ENCODE peak calls at places on chromosomes 1 and 21, in five cellular contexts. One of them, this sample, is unnamed.

GRCh38 chr1:197659175-197659574 is 116.1 kb downstream of the DENND1B start:
- DNase-seq in sigmoid colon: no peak
- DNase-seq in H9: no peak
- DNase-seq in A549: no peak
- DNase-seq in psoas muscle: no peak
- DNase-seq in this sample: no peak

GRCh38 chr1:38994196-38994595 is 3.1 kb downstream of the AKIRIN1 start:
- DNase-seq in sigmoid colon: no peak
- DNase-seq in H9: no peak
- DNase-seq in A549: no peak
- DNase-seq in psoas muscle: no peak
- DNase-seq in this sample: no peak

GRCh38 chr1:31744165-31744888 is 19.8 kb downstream of the ADGRB2 start:
- DNase-seq in sigmoid colon: no peak
- DNase-seq in H9: no peak
- DNase-seq in A549: no peak
- DNase-seq in psoas muscle: no peak
- DNase-seq in this sample: no peak

GRCh38 chr1:2204384-2205190 is 10.0 kb upstream of the FAAP20 start:
- DNase-seq in sigmoid colon: peak
- DNase-seq in H9: peak
- DNase-seq in A549: no peak
- DNase-seq in psoas muscle: peak
- DNase-seq in this sample: peak

GRCh38 chr1:156114919-156115513 is 505 bp downstream of the LMNA start:
- DNase-seq in sigmoid colon: no peak
- DNase-seq in H9: peak
- DNase-seq in A549: no peak
- DNase-seq in psoas muscle: peak
- DNase-seq in this sample: no peak

GRCh38 chr1:199046618-199047017 is 407.8 kb downstream of the PTPRC start:
- DNase-seq in sigmoid colon: no peak
- DNase-seq in H9: no peak
- DNase-seq in A549: no peak
- DNase-seq in psoas muscle: no peak
- DNase-seq in this sample: no peak

GRCh38 chr1:7235871-7236472 is 450.7 kb downstream of the CAMTA1 start:
- DNase-seq in sigmoid colon: no peak
- DNase-seq in H9: no peak
- DNase-seq in A549: no peak
- DNase-seq in psoas muscle: no peak
- DNase-seq in this sample: no peak

GRCh38 chr1:235946570-235946981 is 79.9 kb upstream of the LYST start:
- DNase-seq in sigmoid colon: no peak
- DNase-seq in H9: no peak
- DNase-seq in A549: no peak
- DNase-seq in psoas muscle: no peak
- DNase-seq in this sample: no peak

GRCh38 chr21:28943631-28944030 is 49.0 kb downstream of the LTN1 start:
- DNase-seq in sigmoid colon: no peak
- DNase-seq in H9: no peak
- DNase-seq in A549: no peak
- DNase-seq in psoas muscle: no peak
- DNase-seq in this sample: no peak

GRCh38 chr21:27796106-27796505 is 829.2 kb upstream of the ADAMTS5 start:
- DNase-seq in sigmoid colon: no peak
- DNase-seq in H9: no peak
- DNase-seq in A549: no peak
- DNase-seq in psoas muscle: no peak
- DNase-seq in this sample: no peak

GRCh38 chr1:105608713-105609112 is 1447.8 kb upstream of the PRMT6 start:
- DNase-seq in sigmoid colon: no peak
- DNase-seq in H9: no peak
- DNase-seq in A549: no peak
- DNase-seq in psoas muscle: no peak
- DNase-seq in this sample: no peak
- TF ChIP-seq CTCF in sigmoid colon: no peak
- TF ChIP-seq CTCF in H9: peak
- TF ChIP-seq CTCF in A549: no peak
- TF ChIP-seq CTCF in psoas muscle: no peak
- TF ChIP-seq CTCF in this sample: no peak

DNA sequence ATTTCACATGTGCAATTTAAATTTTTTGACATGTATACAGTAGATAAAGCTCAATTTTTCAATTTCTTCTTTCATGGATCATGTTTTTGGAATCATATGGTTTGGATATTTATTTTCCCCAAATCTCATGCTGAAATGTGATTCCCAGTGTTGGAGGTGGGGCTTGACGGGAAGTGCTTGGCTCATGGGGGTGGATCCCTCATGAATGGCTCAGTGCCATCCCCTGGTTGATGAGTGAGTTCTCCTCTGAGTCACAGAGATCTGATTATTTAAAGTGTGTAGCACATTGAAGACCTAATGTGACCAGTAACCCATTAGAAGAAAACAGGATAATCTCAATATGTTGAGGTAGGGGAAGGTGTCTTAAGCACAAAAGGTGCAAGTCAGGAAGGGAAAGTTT is 9.1 kb upstream of the IFI16 start:
- DNase-seq in sigmoid colon: peak
- DNase-seq in H9: peak
- DNase-seq in A549: no peak
- DNase-seq in psoas muscle: peak
- DNase-seq in this sample: peak
- H3K27ac ChIP-seq in sigmoid colon: peak
- H3K27ac ChIP-seq in H9: no peak
- H3K27ac ChIP-seq in A549: no peak
- H3K27ac ChIP-seq in psoas muscle: peak
- H3K27ac ChIP-seq in this sample: peak

GRCh38 chr1:41434748-41435449 is 49.6 kb downstream of the EDN2 start:
- DNase-seq in sigmoid colon: no peak
- DNase-seq in H9: no peak
- DNase-seq in A549: no peak
- DNase-seq in psoas muscle: no peak
- DNase-seq in this sample: no peak

GRCh38 chr1:41434306-41434705 is 50.2 kb downstream of the EDN2 start:
- DNase-seq in sigmoid colon: no peak
- DNase-seq in H9: no peak
- DNase-seq in A549: no peak
- DNase-seq in psoas muscle: no peak
- DNase-seq in this sample: no peak

GRCh38 chr1:41437011-41437355 is 47.5 kb downstream of the EDN2 start:
- DNase-seq in sigmoid colon: no peak
- DNase-seq in H9: no peak
- DNase-seq in A549: no peak
- DNase-seq in psoas muscle: no peak
- DNase-seq in this sample: no peak

GRCh38 chr1:41435570-41436178 is 48.8 kb downstream of the EDN2 start:
- DNase-seq in sigmoid colon: no peak
- DNase-seq in H9: peak
- DNase-seq in A549: no peak
- DNase-seq in psoas muscle: no peak
- DNase-seq in this sample: no peak

DNA sequence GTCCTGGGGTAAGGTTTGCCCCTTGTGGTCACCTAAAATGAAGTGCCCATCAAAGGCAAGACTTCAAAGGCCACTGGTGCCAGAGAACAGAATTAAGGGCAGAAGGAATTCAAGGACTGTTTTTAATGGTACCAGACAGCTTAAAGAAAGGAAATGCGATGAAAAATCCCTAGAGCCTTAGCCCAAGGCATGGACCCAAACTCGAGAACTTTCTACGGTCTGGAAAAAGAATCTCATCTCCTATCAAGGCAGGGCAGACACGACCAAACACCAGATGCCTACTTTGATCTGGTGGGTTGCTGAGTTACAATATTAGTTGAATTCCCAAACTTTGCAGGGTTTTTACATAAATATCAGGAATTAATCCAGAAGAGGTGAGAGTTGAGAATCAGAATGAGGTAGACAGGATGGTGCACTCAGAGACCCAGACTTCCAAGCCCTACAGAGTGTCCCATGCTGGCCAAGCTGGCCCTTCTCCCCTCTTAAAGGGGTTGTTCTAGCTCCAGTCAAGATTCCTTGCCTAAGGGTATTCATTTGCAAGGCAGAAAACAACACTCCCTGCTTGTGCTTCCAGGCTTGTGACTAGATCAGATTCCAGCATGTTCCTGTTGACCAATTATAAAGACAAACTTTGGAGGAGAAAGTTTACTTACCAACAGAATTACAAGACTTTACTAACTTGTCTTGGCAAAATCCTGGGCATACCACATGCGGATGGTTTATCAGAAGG is 48.0 kb downstream of the EDN2 start:
- DNase-seq in sigmoid colon: no peak
- DNase-seq in H9: no peak
- DNase-seq in A549: no peak
- DNase-seq in psoas muscle: no peak
- DNase-seq in this sample: no peak
- TF ChIP-seq CTCF in sigmoid colon: no peak
- TF ChIP-seq CTCF in H9: no peak
- TF ChIP-seq CTCF in A549: no peak
- TF ChIP-seq CTCF in psoas muscle: no peak
- TF ChIP-seq CTCF in this sample: no peak

DNA sequence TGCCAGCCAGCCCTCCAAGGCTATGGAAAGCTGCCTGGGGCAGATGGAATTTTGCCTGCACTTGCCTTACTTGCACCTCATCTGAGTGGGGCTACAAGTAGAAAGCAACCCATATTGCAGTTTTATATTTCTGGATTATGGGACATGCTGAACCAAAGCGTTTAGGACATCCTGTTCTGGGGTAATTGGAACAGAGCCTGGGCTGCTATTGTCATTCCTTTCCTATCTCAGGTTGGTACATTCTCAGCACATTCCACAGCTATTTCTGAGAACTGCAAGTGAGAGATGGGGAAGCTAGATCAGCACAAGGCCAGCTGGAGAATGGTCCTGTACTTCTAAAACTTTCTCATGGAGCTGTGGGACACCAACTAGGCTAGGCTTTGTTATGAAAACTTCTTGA is 713.8 kb downstream of the KCNT2 start:
- DNase-seq in sigmoid colon: no peak
- DNase-seq in H9: no peak
- DNase-seq in A549: no peak
- DNase-seq in psoas muscle: no peak
- DNase-seq in this sample: no peak
- H3K27ac ChIP-seq in sigmoid colon: no peak
- H3K27ac ChIP-seq in H9: no peak
- H3K27ac ChIP-seq in A549: no peak
- H3K27ac ChIP-seq in psoas muscle: no peak
- H3K27ac ChIP-seq in this sample: no peak

DNA sequence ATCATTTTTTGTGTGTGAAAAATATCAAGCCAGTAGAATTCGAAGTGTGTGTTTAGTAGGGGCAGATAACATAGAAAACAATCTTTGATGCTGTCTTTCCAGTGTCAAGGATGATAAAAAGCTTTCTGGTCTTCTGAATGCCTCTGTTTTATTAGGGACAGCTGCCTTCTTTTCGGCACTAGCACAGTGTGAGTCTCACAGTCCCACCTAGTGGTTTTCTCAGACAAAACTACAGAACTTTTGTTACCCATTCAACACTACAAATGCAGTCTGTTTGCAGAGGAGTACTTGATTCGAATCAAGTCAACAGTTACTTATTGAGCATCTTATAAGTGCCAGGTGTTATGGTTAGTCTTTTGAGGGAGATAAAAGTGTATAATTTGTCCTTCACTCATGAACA is 30.6 kb upstream of the MCOLN3 start:
- DNase-seq in sigmoid colon: no peak
- DNase-seq in H9: no peak
- DNase-seq in A549: no peak
- DNase-seq in psoas muscle: no peak
- DNase-seq in this sample: no peak
- TF ChIP-seq CTCF in sigmoid colon: no peak
- TF ChIP-seq CTCF in H9: peak
- TF ChIP-seq CTCF in A549: no peak
- TF ChIP-seq CTCF in psoas muscle: no peak
- TF ChIP-seq CTCF in this sample: no peak